ENCODE peak calls at places on chromosomes 5 and 9, in six cellular contexts. R is G401; L is HTR-8/SVneo; F is Ammon's horn; S is stimulated activated CD4-positive, alpha-beta T cell treated with anti-CD3 and anti-CD28 coated beads, Interleukin-15, amount 100 ng/mL, for 1 hour; N is astrocyte of the spinal cord. D is an unnamed sample.

GRCh38 chr5:107563957-107564544 is 106.7 kb downstream of the EFNA5 start:
- DNase-seq in N (no peak), S (no peak), L (no peak), R (no peak), F (no peak), D (no peak)

GRCh38 chr5:87113848-87114247 is 153.8 kb upstream of the RASA1 start:
- DNase-seq in F (no peak), L (peak; percentile 29), R (no peak), N (peak; percentile 91), S (no peak), D (peak; percentile 72)

GRCh38 chr9:92538541-92538940 is 2.8 kb upstream of the ECM2 start:
- DNase-seq in L (no peak), S (no peak), F (no peak), R (no peak), N (peak; percentile 70), D (peak; percentile 79)

GRCh38 chr5:128667148-128667547 is 129.1 kb upstream of the FBN2 start:
- DNase-seq in N (no peak), R (no peak), L (no peak), F (peak; percentile 34), S (no peak), D (no peak)

GRCh38 chr9:90394866-90395265 is 247.8 kb downstream of the DIRAS2 start:
- DNase-seq in R (no peak), L (no peak), N (no peak), F (no peak), S (no peak), D (no peak)

GRCh38 chr5:83378624-83379259 is 92.8 kb upstream of the VCAN start:
- DNase-seq in S (no peak), L (no peak), F (no peak), R (no peak), N (no peak), D (no peak)

GRCh38 chr5:133998807-133999206 is 6.0 kb downstream of the VDAC1 start:
- DNase-seq in S (no peak), L (no peak), N (no peak), R (no peak), F (no peak), D (no peak)

GRCh38 chr9:107213080-107213479 is 70.0 kb upstream of the RAD23B start:
- DNase-seq in S (no peak), N (no peak), R (no peak), F (no peak), L (no peak), D (no peak)

GRCh38 chr9:97990259-97990658 is 7.1 kb downstream of the ANP32B start:
- DNase-seq in L (peak; percentile 76), S (no peak), N (peak; percentile 72), F (no peak), R (no peak), D (no peak)

GRCh38 chr5:155004138-155004744 is 9.3 kb upstream of the KIF4B start:
- DNase-seq in N (no peak), L (no peak), R (peak; percentile 6), S (no peak), F (peak; percentile 29), D (no peak)

GRCh38 chr5:68395844-68396523 is 180.4 kb downstream of the PIK3R1 start:
- DNase-seq in F (no peak), L (no peak), R (no peak), N (no peak), S (no peak), D (no peak)

GRCh38 chr9:10697044-10697443 is 84.2 kb upstream of the PTPRD start:
- DNase-seq in F (no peak), R (no peak), L (no peak), N (no peak), S (no peak), D (no peak)

GRCh38 chr9:92292338-92293074 is 991 bp downstream of the IARS1 start:
- DNase-seq in L (peak; percentile 2), R (no peak), S (no peak), N (no peak), F (no peak), D (no peak)

GRCh38 chr9:14238044-14238443 is 75.9 kb downstream of the NFIB start:
- DNase-seq in L (peak; percentile 11), N (no peak), F (no peak), R (no peak), S (no peak), D (no peak)

GRCh38 chr5:34474573-34475021 is 181.5 kb upstream of the RAI14 start:
- DNase-seq in R (peak; percentile 60), S (no peak), N (peak; percentile 58), F (peak; percentile 86), L (peak; percentile 83), D (peak; percentile 48)

GRCh38 chr9:76379494-76379893 is 14.7 kb downstream of the RFK start:
- DNase-seq in F (no peak), S (no peak), N (no peak), L (no peak), R (no peak), D (no peak)

GRCh38 chr9:114281421-114282103 is 41.3 kb upstream of the ORM1 start:
- DNase-seq in S (no peak), F (no peak), R (no peak), L (no peak), N (peak; percentile 31), D (no peak)